ENCODE peak calls at places on chromosomes 13 and 19, in five cellular contexts. One of them, this sample, is unnamed.

GRCh38 chr19:6076675-6077463 is 33.4 kb downstream of the RFX2 start:
- DNase-seq in HL-60: peak; percentile 90
- DNase-seq in SK-N-SH: no peak
- DNase-seq in neural progenitor cell: no peak
- DNase-seq in breast epithelium: no peak
- DNase-seq in this sample: no peak

GRCh38 chr13:24271231-24271610 is 38.2 kb upstream of the C1QTNF9 start:
- DNase-seq in HL-60: no peak
- DNase-seq in SK-N-SH: no peak
- DNase-seq in neural progenitor cell: no peak
- DNase-seq in breast epithelium: no peak
- DNase-seq in this sample: no peak

GRCh38 chr19:3634496-3635045 is 8.0 kb upstream of the CACTIN start:
- DNase-seq in HL-60: no peak
- DNase-seq in SK-N-SH: no peak
- DNase-seq in neural progenitor cell: no peak
- DNase-seq in breast epithelium: no peak
- DNase-seq in this sample: no peak

GRCh38 chr13:42973581-42973980 is 18.5 kb downstream of the EPSTI1 start:
- DNase-seq in HL-60: no peak
- DNase-seq in SK-N-SH: no peak
- DNase-seq in neural progenitor cell: no peak
- DNase-seq in breast epithelium: no peak
- DNase-seq in this sample: no peak

GRCh38 chr19:15323496-15324235 is 8.7 kb downstream of the BRD4 start:
- DNase-seq in HL-60: peak; percentile 40
- DNase-seq in SK-N-SH: no peak
- DNase-seq in neural progenitor cell: no peak
- DNase-seq in breast epithelium: no peak
- DNase-seq in this sample: no peak

GRCh38 chr19:9700229-9700981 is 25.5 kb upstream of the ZNF562 start:
- DNase-seq in HL-60: no peak
- DNase-seq in SK-N-SH: no peak
- DNase-seq in neural progenitor cell: no peak
- DNase-seq in breast epithelium: no peak
- DNase-seq in this sample: no peak

GRCh38 chr13:45662122-45662521 is 40.0 kb upstream of the CBY2 start:
- DNase-seq in HL-60: no peak
- DNase-seq in SK-N-SH: no peak
- DNase-seq in neural progenitor cell: no peak
- DNase-seq in breast epithelium: no peak
- DNase-seq in this sample: no peak

GRCh38 chr19:19595171-19595701 is 23.3 kb downstream of the PBX4 start:
- DNase-seq in HL-60: no peak
- DNase-seq in SK-N-SH: peak; percentile 72
- DNase-seq in neural progenitor cell: no peak
- DNase-seq in breast epithelium: no peak
- DNase-seq in this sample: no peak

GRCh38 chr13:37453246-37453645 is 145.3 kb downstream of the POSTN start:
- DNase-seq in HL-60: no peak
- DNase-seq in SK-N-SH: no peak
- DNase-seq in neural progenitor cell: no peak
- DNase-seq in breast epithelium: no peak
- DNase-seq in this sample: no peak

GRCh38 chr19:37986048-37986750 is 79.2 kb downstream of the SIPA1L3 start:
- DNase-seq in HL-60: peak; percentile 45
- DNase-seq in SK-N-SH: no peak
- DNase-seq in neural progenitor cell: no peak
- DNase-seq in breast epithelium: no peak
- DNase-seq in this sample: no peak

GRCh38 chr13:73258396-73258795 is 199.6 kb downstream of the KLF5 start:
- DNase-seq in HL-60: no peak
- DNase-seq in SK-N-SH: no peak
- DNase-seq in neural progenitor cell: no peak
- DNase-seq in breast epithelium: no peak
- DNase-seq in this sample: no peak

GRCh38 chr13:114145256-114145655 is 12.8 kb upstream of the RASA3 start:
- DNase-seq in HL-60: no peak
- DNase-seq in SK-N-SH: peak; percentile 40
- DNase-seq in neural progenitor cell: peak; percentile 1
- DNase-seq in breast epithelium: peak; percentile 6
- DNase-seq in this sample: no peak

GRCh38 chr13:24502567-24503375 is 9.8 kb downstream of the PARP4 start:
- DNase-seq in HL-60: no peak
- DNase-seq in SK-N-SH: no peak
- DNase-seq in neural progenitor cell: peak; percentile 62
- DNase-seq in breast epithelium: no peak
- DNase-seq in this sample: no peak

GRCh38 chr19:50880241-50880640 is 7.0 kb downstream of the KLK2 start:
- DNase-seq in HL-60: no peak
- DNase-seq in SK-N-SH: no peak
- DNase-seq in neural progenitor cell: no peak
- DNase-seq in breast epithelium: no peak
- DNase-seq in this sample: no peak

GRCh38 chr19:31283701-31284100 is 65.5 kb downstream of the TSHZ3 start:
- DNase-seq in HL-60: no peak
- DNase-seq in SK-N-SH: no peak
- DNase-seq in neural progenitor cell: no peak
- DNase-seq in breast epithelium: no peak
- DNase-seq in this sample: no peak

GRCh38 chr19:18229474-18229873 is 3.2 kb upstream of the PDE4C start:
- DNase-seq in HL-60: no peak
- DNase-seq in SK-N-SH: no peak
- DNase-seq in neural progenitor cell: no peak
- DNase-seq in breast epithelium: no peak
- DNase-seq in this sample: no peak
- TF ChIP-seq CTCF in HL-60: no peak
- TF ChIP-seq CTCF in SK-N-SH: peak; percentile 68
- TF ChIP-seq CTCF in neural progenitor cell: peak; percentile 52
- TF ChIP-seq CTCF in breast epithelium: no peak
- TF ChIP-seq CTCF in this sample: peak; percentile 36

GRCh38 chr19:58515259-58515658 is 3.5 kb upstream of the SLC27A5 start:
- DNase-seq in HL-60: no peak
- DNase-seq in SK-N-SH: no peak
- DNase-seq in neural progenitor cell: no peak
- DNase-seq in breast epithelium: no peak
- DNase-seq in this sample: no peak

GRCh38 chr19:58511353-58512208 is at the start of gene SLC27A5:
- DNase-seq in HL-60: no peak
- DNase-seq in SK-N-SH: no peak
- DNase-seq in neural progenitor cell: no peak
- DNase-seq in breast epithelium: no peak
- DNase-seq in this sample: no peak

GRCh38 chr19:58513694-58514563 is 2.1 kb upstream of the SLC27A5 start:
- DNase-seq in HL-60: peak; percentile 94
- DNase-seq in SK-N-SH: peak; percentile 99
- DNase-seq in neural progenitor cell: peak; percentile 96
- DNase-seq in breast epithelium: peak; percentile 91
- DNase-seq in this sample: peak; percentile 96

GRCh38 chr19:58514564-58515020 is 2.8 kb upstream of the SLC27A5 start:
- DNase-seq in HL-60: no peak
- DNase-seq in SK-N-SH: peak; percentile 66
- DNase-seq in neural progenitor cell: no peak
- DNase-seq in breast epithelium: no peak
- DNase-seq in this sample: no peak

DNA sequence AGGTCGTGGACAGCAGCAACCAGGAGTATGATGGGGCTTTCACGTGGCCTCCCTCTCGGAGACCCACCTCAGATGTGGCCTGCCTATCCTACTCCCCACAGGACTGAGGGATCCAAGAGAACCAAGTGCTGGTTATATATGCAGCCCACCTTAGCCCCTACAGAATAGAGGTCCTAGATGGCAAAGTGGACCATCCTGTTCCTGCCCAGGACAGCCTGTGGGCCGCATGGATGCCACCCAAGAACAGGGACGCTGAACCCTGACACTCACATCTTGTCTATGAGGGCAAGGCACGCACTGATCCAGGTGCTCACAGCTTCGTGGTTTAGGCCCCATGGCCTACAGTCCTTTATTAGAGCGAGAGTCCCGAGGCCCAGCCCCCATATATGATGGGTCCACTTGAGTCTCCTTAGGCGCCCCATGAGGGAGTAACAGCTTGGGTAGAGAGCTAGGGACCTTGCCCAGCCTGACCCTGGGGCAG is 1.5 kb upstream of the SLC27A5 start:
- DNase-seq in HL-60: no peak
- DNase-seq in SK-N-SH: no peak
- DNase-seq in neural progenitor cell: no peak
- DNase-seq in breast epithelium: no peak
- DNase-seq in this sample: no peak
- H3K27ac ChIP-seq in HL-60: peak overlapping the region; percentile 72
- H3K27ac ChIP-seq in SK-N-SH: no peak overlapping the region
- H3K27ac ChIP-seq in neural progenitor cell: no peak overlapping the region
- H3K27ac ChIP-seq in breast epithelium: peak overlapping the region; percentile 90
- H3K27ac ChIP-seq in this sample: peak overlapping the region; percentile 56

GRCh38 chr13:112444001-112444311 is 67.8 kb downstream of the SPACA7 start:
- DNase-seq in HL-60: peak; percentile 70
- DNase-seq in SK-N-SH: peak; percentile 88
- DNase-seq in neural progenitor cell: peak; percentile 93
- DNase-seq in breast epithelium: no peak
- DNase-seq in this sample: peak; percentile 4
- TF ChIP-seq CTCF in HL-60: peak; percentile 91
- TF ChIP-seq CTCF in SK-N-SH: peak; percentile 78
- TF ChIP-seq CTCF in neural progenitor cell: peak; percentile 77
- TF ChIP-seq CTCF in breast epithelium: no peak
- TF ChIP-seq CTCF in this sample: peak; percentile 22

GRCh38 chr13:33322474-33322827 is 36.9 kb upstream of the STARD13 start:
- DNase-seq in HL-60: no peak
- DNase-seq in SK-N-SH: no peak
- DNase-seq in neural progenitor cell: no peak
- DNase-seq in breast epithelium: no peak
- DNase-seq in this sample: no peak

GRCh38 chr13:33323766-33324525 is 38.4 kb upstream of the STARD13 start:
- DNase-seq in HL-60: no peak
- DNase-seq in SK-N-SH: no peak
- DNase-seq in neural progenitor cell: no peak
- DNase-seq in breast epithelium: no peak
- DNase-seq in this sample: no peak

GRCh38 chr13:33321686-33322473 is 36.3 kb upstream of the STARD13 start:
- DNase-seq in HL-60: no peak
- DNase-seq in SK-N-SH: no peak
- DNase-seq in neural progenitor cell: no peak
- DNase-seq in breast epithelium: no peak
- DNase-seq in this sample: no peak

GRCh38 chr13:33326246-33326645 is 40.7 kb upstream of the STARD13 start:
- DNase-seq in HL-60: no peak
- DNase-seq in SK-N-SH: no peak
- DNase-seq in neural progenitor cell: no peak
- DNase-seq in breast epithelium: no peak
- DNase-seq in this sample: no peak

DNA sequence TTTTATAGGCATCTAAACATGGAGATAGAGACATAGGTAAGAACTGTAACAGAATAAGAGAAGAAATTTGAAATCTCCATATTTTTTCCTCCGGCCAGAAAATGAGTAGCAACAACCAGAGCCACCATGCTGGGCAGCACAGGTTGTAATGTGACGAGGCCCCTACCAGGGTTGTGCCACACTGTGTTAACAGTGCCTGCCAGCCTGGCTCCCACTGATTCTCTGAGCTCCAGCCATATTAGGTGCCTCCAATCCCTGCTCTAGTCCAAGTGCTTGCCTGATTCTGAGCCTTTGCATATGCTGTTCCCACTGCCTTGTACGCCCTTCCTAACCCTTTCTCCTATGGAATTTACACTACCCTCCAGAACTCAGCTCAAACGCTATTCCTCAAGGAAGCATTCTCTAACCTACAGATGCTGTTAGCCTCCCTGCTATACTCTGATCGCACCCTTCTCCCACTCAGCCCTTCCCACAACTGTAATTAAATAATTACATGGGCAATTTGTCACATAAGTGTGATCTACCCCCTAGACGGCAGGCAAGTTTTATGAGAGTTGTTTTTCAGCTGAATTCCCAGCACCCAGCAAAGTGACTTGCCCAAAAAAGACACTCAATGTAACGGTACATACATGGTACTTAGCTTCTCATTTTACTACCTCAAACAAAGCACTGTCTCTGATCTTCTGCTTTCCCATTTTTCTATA is 37.6 kb upstream of the STARD13 start:
- DNase-seq in HL-60: no peak
- DNase-seq in SK-N-SH: no peak
- DNase-seq in neural progenitor cell: no peak
- DNase-seq in breast epithelium: no peak
- DNase-seq in this sample: no peak
- H3K27ac ChIP-seq in HL-60: no peak overlapping the region
- H3K27ac ChIP-seq in SK-N-SH: no peak overlapping the region
- H3K27ac ChIP-seq in neural progenitor cell: no peak overlapping the region
- H3K27ac ChIP-seq in breast epithelium: peak overlapping the region; percentile 36
- H3K27ac ChIP-seq in this sample: no peak overlapping the region

DNA sequence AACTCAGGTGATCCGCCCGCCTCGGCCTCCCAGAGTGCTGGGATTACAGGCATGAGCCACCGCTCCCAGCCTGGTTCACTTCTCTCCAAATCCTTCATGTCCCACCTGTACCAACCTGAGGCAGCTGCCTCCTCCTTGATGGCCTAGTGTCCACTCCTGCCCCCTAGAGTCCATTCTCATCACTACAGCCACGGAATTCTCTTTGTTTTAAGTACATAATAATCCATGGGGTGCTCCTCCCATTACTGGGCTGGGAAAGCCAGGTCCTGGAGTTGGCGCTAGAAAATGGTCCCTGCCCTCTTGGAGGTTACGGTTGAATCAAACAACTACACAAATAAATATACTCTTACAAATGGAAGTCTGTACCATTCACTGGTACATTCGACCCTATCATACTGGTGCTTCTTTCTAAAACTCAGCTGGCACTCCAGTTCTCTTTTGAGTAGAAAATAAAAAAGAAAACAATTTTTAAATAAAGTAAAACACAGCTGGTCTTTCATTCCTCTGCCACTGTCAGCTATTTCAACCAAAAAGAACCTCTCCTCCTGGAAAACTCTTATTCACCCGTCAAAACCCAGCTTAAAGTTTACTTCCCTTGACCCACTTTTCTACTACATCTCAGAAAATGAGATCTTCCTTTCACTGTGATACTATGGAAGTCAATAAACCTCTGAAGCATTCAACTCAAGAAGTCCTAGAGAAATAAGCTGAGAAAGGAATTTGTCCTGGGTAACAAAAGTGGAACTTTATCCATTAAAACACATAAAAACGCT is 22.4 kb upstream of the ARHGEF18 start:
- DNase-seq in HL-60: peak; percentile 37
- DNase-seq in SK-N-SH: no peak
- DNase-seq in neural progenitor cell: peak; percentile 38
- DNase-seq in breast epithelium: no peak
- DNase-seq in this sample: no peak
- TF ChIP-seq CTCF in HL-60: peak; percentile 7
- TF ChIP-seq CTCF in SK-N-SH: peak; percentile 40
- TF ChIP-seq CTCF in neural progenitor cell: peak; percentile 53
- TF ChIP-seq CTCF in breast epithelium: no peak
- TF ChIP-seq CTCF in this sample: peak; percentile 43

GRCh38 chr19:52935434-52935833 is 12.2 kb upstream of the ZNF888 start:
- DNase-seq in HL-60: no peak
- DNase-seq in SK-N-SH: no peak
- DNase-seq in neural progenitor cell: no peak
- DNase-seq in breast epithelium: no peak
- DNase-seq in this sample: no peak
- H3K27ac ChIP-seq in HL-60: no peak overlapping the region
- H3K27ac ChIP-seq in SK-N-SH: no peak overlapping the region
- H3K27ac ChIP-seq in neural progenitor cell: no peak overlapping the region
- H3K27ac ChIP-seq in breast epithelium: no peak overlapping the region
- H3K27ac ChIP-seq in this sample: no peak overlapping the region

GRCh38 chr13:113090415-113090770 is 15.2 kb upstream of the F7 start:
- DNase-seq in HL-60: no peak
- DNase-seq in SK-N-SH: no peak
- DNase-seq in neural progenitor cell: no peak
- DNase-seq in breast epithelium: no peak
- DNase-seq in this sample: no peak
- TF ChIP-seq CTCF in HL-60: no peak
- TF ChIP-seq CTCF in SK-N-SH: no peak
- TF ChIP-seq CTCF in neural progenitor cell: no peak
- TF ChIP-seq CTCF in breast epithelium: no peak
- TF ChIP-seq CTCF in this sample: no peak